ENCODE peak calls at places on chromosomes 1 and 21, in ten cellular contexts. E is astrocyte; V is left ventricle myocardium inferior; A is right atrium auricular region; U is pancreas; R is H9; L is naive thymus-derived CD4-positive, alpha-beta T cell; I is OCI-LY7; X is A549; N is GM23338. D is an unnamed sample.

GRCh38 chr21:41816583-41817165 is 49.8 kb upstream of the RIPK4 start:
- DNase-seq in E (peak; percentile 17), V (peak; percentile 55), A (peak; percentile 76), U (peak; percentile 73), R (peak; percentile 74), L (peak; percentile 44), I (peak; percentile 82), X (peak; percentile 19), N (peak; percentile 82), D (peak; percentile 59)

GRCh38 chr1:181793826-181794225 is 267.7 kb downstream of the ZNF648 start:
- DNase-seq in E (no peak), V (no peak), A (no peak), U (no peak), R (no peak), L (no peak), I (no peak), X (no peak), N (no peak), D (no peak)

GRCh38 chr1:184567648-184568047 is 180.8 kb downstream of the C1orf21 start:
- DNase-seq in E (peak; percentile 86), V (no peak), A (no peak), U (no peak), R (no peak), L (no peak), I (no peak), X (no peak), N (no peak), D (no peak)

GRCh38 chr1:84936116-84936810 is 43.3 kb upstream of the LPAR3 start:
- DNase-seq in E (peak; percentile 39), V (no peak), A (no peak), U (no peak), R (no peak), L (no peak), I (peak; percentile 62), X (peak; percentile 47), N (peak; percentile 87), D (no peak)

GRCh38 chr1:68232354-68233148 is at the start of gene WLS:
- DNase-seq in E (peak; percentile 74), V (peak; percentile 82), A (peak; percentile 73), U (peak; percentile 77), R (peak; percentile 84), L (no peak), I (no peak), X (peak; percentile 47), N (peak; percentile 89), D (peak; percentile 73)

GRCh38 chr1:75725256-75725655 is 747 bp downstream of the ACADM start:
- DNase-seq in E (no peak), V (no peak), A (no peak), U (no peak), R (no peak), L (no peak), I (no peak), X (no peak), N (no peak), D (no peak)

GRCh38 chr1:155078496-155079209 is at the start of gene EFNA3:
- DNase-seq in E (peak; percentile 10), V (peak; percentile 77), A (no peak), U (peak; percentile 80), R (peak; percentile 74), L (peak; percentile 53), I (peak; percentile 63), X (peak; percentile 77), N (peak; percentile 78), D (no peak)

GRCh38 chr1:38785285-38786039 is 74.1 kb downstream of the RRAGC start:
- DNase-seq in E (no peak), V (no peak), A (peak; percentile 4), U (no peak), R (no peak), L (no peak), I (no peak), X (no peak), N (no peak), D (no peak)

DNA sequence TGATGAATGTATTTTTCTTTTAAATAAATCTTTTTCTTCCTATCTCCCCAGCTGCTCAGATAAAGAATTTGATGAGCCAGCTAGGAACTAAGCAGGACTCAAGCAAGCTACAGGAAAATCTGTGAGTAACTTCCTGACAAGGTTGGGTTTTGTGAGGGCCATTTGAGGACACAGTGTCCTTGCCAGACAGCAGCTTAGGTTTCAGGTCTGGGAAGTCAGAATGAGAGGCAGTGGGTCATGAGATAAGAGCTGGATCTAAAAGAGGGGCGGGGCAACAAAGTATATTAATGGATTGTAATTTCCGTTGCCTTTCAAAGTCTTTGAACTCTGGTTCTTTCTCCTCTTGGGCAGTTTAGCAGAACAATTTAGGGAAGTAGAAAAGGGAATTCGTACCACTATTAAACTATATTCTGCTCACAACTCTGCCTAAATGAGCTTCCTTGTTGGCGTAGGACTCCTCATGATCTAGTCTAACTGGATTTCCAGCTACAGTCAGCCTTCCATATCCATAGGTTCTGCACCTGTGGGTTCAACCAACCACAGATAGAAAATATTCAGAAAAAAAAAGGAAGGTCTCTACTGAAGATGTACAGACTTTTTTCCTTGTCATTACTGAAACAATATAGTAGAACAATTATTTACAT is 16.6 kb downstream of the STX12 start:
- DNase-seq in E (peak; percentile 54), V (no peak), A (no peak), U (no peak), R (no peak), L (no peak), I (no peak), X (no peak), N (no peak), D (no peak)
- H3K4me1 ChIP-seq in E (peaks cover 4% of the 10 kb centered on the region), V (peaks cover 61% of the 10 kb centered on the region), A (peaks cover 37% of the 10 kb centered on the region), U (peaks cover 31% of the 10 kb centered on the region), R (no peaks in the 10 kb centered on the region), L (no peaks in the 10 kb centered on the region), I (no peaks in the 10 kb centered on the region), X (no peaks in the 10 kb centered on the region), N (no peaks in the 10 kb centered on the region), D (peaks cover 23% of the 10 kb centered on the region)

GRCh38 chr1:3697810-3698209 is 45.5 kb downstream of the TP73 start:
- DNase-seq in E (no peak), V (no peak), A (no peak), U (no peak), R (no peak), L (no peak), I (no peak), X (no peak), N (no peak), D (no peak)

GRCh38 chr1:3697104-3697503 is 44.8 kb downstream of the TP73 start:
- DNase-seq in E (no peak), V (no peak), A (no peak), U (no peak), R (no peak), L (no peak), I (no peak), X (no peak), N (no peak), D (no peak)

GRCh38 chr1:3693321-3693720 is 41.0 kb downstream of the TP73 start:
- DNase-seq in E (no peak), V (no peak), A (no peak), U (no peak), R (no peak), L (no peak), I (no peak), X (no peak), N (no peak), D (no peak)

GRCh38 chr1:3696689-3697088 is 44.4 kb downstream of the TP73 start:
- DNase-seq in E (no peak), V (no peak), A (no peak), U (no peak), R (no peak), L (no peak), I (no peak), X (no peak), N (no peak), D (no peak)

GRCh38 chr1:3695326-3696217 is 43.3 kb downstream of the TP73 start:
- DNase-seq in E (no peak), V (peak; percentile 36), A (no peak), U (peak; percentile 68), R (peak; percentile 85), L (peak; percentile 30), I (peak; percentile 30), X (peak; percentile 76), N (peak; percentile 91), D (peak; percentile 42)
- H3K27ac ChIP-seq in E (no peak overlapping the region), V (no peak overlapping the region), A (no peak overlapping the region), U (no peak overlapping the region), R (no peak overlapping the region), L (no peak overlapping the region), I (no peak overlapping the region), X (peak overlapping the region; percentile 79), N (no peak overlapping the region), D (no peak overlapping the region)

GRCh38 chr1:53078333-53079101 is 16.5 kb downstream of the PODN start:
- DNase-seq in E (no peak), V (peak; percentile 12), A (no peak), U (no peak), R (no peak), L (no peak), I (no peak), X (no peak), N (no peak), D (no peak)

GRCh38 chr1:53080769-53081168 is 18.8 kb downstream of the PODN start:
- DNase-seq in E (no peak), V (no peak), A (no peak), U (no peak), R (no peak), L (no peak), I (no peak), X (no peak), N (no peak), D (no peak)

GRCh38 chr1:53077599-53077965 is 15.6 kb downstream of the PODN start:
- DNase-seq in E (no peak), V (peak; percentile 7), A (no peak), U (no peak), R (no peak), L (no peak), I (no peak), X (no peak), N (no peak), D (no peak)

GRCh38 chr1:53080041-53080440 is 18.0 kb downstream of the PODN start:
- DNase-seq in E (no peak), V (no peak), A (no peak), U (no peak), R (no peak), L (no peak), I (no peak), X (no peak), N (no peak), D (no peak)

DNA sequence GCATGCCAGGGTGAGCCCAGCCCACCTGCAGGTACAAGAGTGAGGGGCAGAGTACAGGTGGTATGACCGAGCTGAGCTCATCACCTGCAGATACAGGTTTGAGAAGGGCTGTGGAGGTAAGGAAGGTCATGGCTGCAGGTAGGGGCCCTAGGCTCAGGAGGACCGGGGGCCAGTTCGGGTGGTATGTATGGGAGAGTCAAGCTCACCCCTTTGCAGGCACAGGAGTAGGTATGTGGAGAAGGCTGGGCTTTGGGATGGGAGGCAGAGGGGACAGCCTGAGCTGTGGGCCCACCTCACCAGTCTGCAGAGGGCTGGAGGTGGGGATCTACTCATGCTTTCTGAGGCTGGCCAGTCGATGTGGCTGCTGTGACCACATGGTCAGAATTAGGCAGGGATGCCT is 17.2 kb downstream of the PODN start:
- DNase-seq in E (no peak), V (no peak), A (no peak), U (no peak), R (no peak), L (no peak), I (no peak), X (no peak), N (no peak), D (no peak)
- H3K4me1 ChIP-seq in E (no peaks in the 10 kb centered on the region), V (peaks cover 2% of the 10 kb centered on the region), A (no peaks in the 10 kb centered on the region), U (no peaks in the 10 kb centered on the region), R (peaks cover 6% of the 10 kb centered on the region), L (no peaks in the 10 kb centered on the region), I (no peaks in the 10 kb centered on the region), X (no peaks in the 10 kb centered on the region), N (no peaks in the 10 kb centered on the region), D (peaks cover 1% of the 10 kb centered on the region)

DNA sequence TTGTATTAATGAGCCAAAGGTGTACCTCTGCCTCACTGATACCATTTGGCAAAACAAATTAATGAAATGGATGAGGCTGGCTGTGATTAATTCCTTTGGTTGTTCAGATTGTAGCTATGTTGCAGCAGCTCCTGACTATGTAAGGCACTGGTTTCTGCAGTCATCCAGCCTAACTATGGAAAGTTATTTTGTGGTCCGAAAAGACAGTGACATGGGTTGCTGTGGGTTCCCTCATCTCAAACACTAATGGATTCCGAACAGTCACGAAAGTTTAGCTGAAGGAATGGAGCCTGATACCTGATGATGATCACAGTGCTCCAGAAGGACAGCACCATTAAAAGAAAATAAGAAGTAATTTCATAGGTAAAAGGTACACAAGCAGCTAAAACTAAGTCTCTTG is 42.6 kb downstream of the WASF2 start:
- DNase-seq in E (no peak), V (no peak), A (no peak), U (no peak), R (no peak), L (no peak), I (no peak), X (no peak), N (no peak), D (no peak)
- H3K27ac ChIP-seq in E (no peak overlapping the region), V (peak overlapping the region; percentile 19), A (no peak overlapping the region), U (no peak overlapping the region), R (no peak overlapping the region), L (no peak overlapping the region), I (no peak overlapping the region), X (no peak overlapping the region), N (no peak overlapping the region), D (no peak overlapping the region)

D was measured in lung.